ENCODE peak calls at places on chromosomes 3 and 15, in six cellular contexts. One of them, this sample, is unnamed.

GRCh38 chr15:63308947-63309346 is 31.5 kb downstream of the APH1B start:
- DNase-seq in MM.1S: no peak
- DNase-seq in GM23248: no peak
- DNase-seq in heart left ventricle: no peak
- DNase-seq in IMR-90: no peak
- DNase-seq in CD4-positive, alpha-beta memory T cell: no peak
- DNase-seq in this sample: no peak

GRCh38 chr3:159766563-159767185 is 222.0 kb upstream of the IL12A start:
- DNase-seq in MM.1S: peak; percentile 26
- DNase-seq in GM23248: peak; percentile 76
- DNase-seq in CD4-positive, alpha-beta memory T cell: no peak
- DNase-seq in heart left ventricle: no peak
- DNase-seq in IMR-90: peak; percentile 63
- DNase-seq in this sample: peak; percentile 52

GRCh38 chr15:101723161-101723873 is 956 bp downstream of the TARS3 start:
- DNase-seq in CD4-positive, alpha-beta memory T cell: peak; percentile 29
- DNase-seq in MM.1S: peak; percentile 83
- DNase-seq in heart left ventricle: no peak
- DNase-seq in GM23248: peak; percentile 73
- DNase-seq in IMR-90: peak; percentile 26
- DNase-seq in this sample: peak; percentile 42

GRCh38 chr15:57647791-57648130 is 56.1 kb downstream of the MYZAP start:
- DNase-seq in GM23248: peak; percentile 85
- DNase-seq in CD4-positive, alpha-beta memory T cell: no peak
- DNase-seq in heart left ventricle: no peak
- DNase-seq in IMR-90: peak; percentile 5
- DNase-seq in MM.1S: no peak
- DNase-seq in this sample: peak; percentile 31

GRCh38 chr15:89533861-89534544 is 37.6 kb upstream of the RHCG start:
- DNase-seq in heart left ventricle: no peak
- DNase-seq in IMR-90: no peak
- DNase-seq in GM23248: peak; percentile 23
- DNase-seq in MM.1S: no peak
- DNase-seq in CD4-positive, alpha-beta memory T cell: no peak
- DNase-seq in this sample: peak; percentile 26

GRCh38 chr15:90315276-90315982 is 36.7 kb upstream of the ZNF774 start:
- DNase-seq in CD4-positive, alpha-beta memory T cell: no peak
- DNase-seq in heart left ventricle: peak; percentile 85
- DNase-seq in GM23248: peak; percentile 83
- DNase-seq in MM.1S: no peak
- DNase-seq in IMR-90: peak; percentile 56
- DNase-seq in this sample: peak; percentile 95

GRCh38 chr3:45986303-45986982 is 9.2 kb downstream of the FYCO1 start:
- DNase-seq in CD4-positive, alpha-beta memory T cell: no peak
- DNase-seq in heart left ventricle: peak; percentile 84
- DNase-seq in IMR-90: peak; percentile 87
- DNase-seq in MM.1S: no peak
- DNase-seq in GM23248: peak; percentile 85
- DNase-seq in this sample: peak; percentile 60

GRCh38 chr3:9686050-9686384 is 17.6 kb upstream of the CPNE9 start:
- DNase-seq in heart left ventricle: no peak
- DNase-seq in MM.1S: no peak
- DNase-seq in IMR-90: no peak
- DNase-seq in GM23248: no peak
- DNase-seq in CD4-positive, alpha-beta memory T cell: no peak
- DNase-seq in this sample: no peak

GRCh38 chr3:43727930-43728329 is 37.2 kb downstream of the ABHD5 start:
- DNase-seq in GM23248: peak; percentile 74
- DNase-seq in heart left ventricle: no peak
- DNase-seq in MM.1S: no peak
- DNase-seq in CD4-positive, alpha-beta memory T cell: no peak
- DNase-seq in IMR-90: peak; percentile 53
- DNase-seq in this sample: peak; percentile 82

GRCh38 chr3:37466660-37467359 is 292.4 kb upstream of the LRRFIP2 start:
- DNase-seq in IMR-90: no peak
- DNase-seq in MM.1S: no peak
- DNase-seq in GM23248: no peak
- DNase-seq in heart left ventricle: peak; percentile 46
- DNase-seq in CD4-positive, alpha-beta memory T cell: no peak
- DNase-seq in this sample: no peak

GRCh38 chr15:63089260-63090043 is 32.2 kb upstream of the LACTB start:
- DNase-seq in heart left ventricle: peak; percentile 71
- DNase-seq in CD4-positive, alpha-beta memory T cell: no peak
- DNase-seq in GM23248: peak; percentile 96
- DNase-seq in MM.1S: no peak
- DNase-seq in IMR-90: peak; percentile 97
- DNase-seq in this sample: peak; percentile 91

GRCh38 chr15:67914537-67915373 is 74.9 kb upstream of the RNU6-1 start:
- DNase-seq in MM.1S: no peak
- DNase-seq in GM23248: peak; percentile 8
- DNase-seq in IMR-90: peak; percentile 28
- DNase-seq in heart left ventricle: peak; percentile 69
- DNase-seq in CD4-positive, alpha-beta memory T cell: no peak
- DNase-seq in this sample: no peak

GRCh38 chr15:47356297-47356696 is 361.0 kb upstream of the SEMA6D start:
- DNase-seq in CD4-positive, alpha-beta memory T cell: no peak
- DNase-seq in MM.1S: no peak
- DNase-seq in GM23248: no peak
- DNase-seq in heart left ventricle: no peak
- DNase-seq in IMR-90: no peak
- DNase-seq in this sample: no peak

GRCh38 chr3:175416600-175416999 is 557.5 kb downstream of the NAALADL2 start:
- DNase-seq in IMR-90: no peak
- DNase-seq in GM23248: no peak
- DNase-seq in CD4-positive, alpha-beta memory T cell: no peak
- DNase-seq in heart left ventricle: no peak
- DNase-seq in MM.1S: no peak
- DNase-seq in this sample: no peak

GRCh38 chr3:141235661-141236171 is 4.1 kb downstream of the PXYLP1 start:
- DNase-seq in heart left ventricle: no peak
- DNase-seq in IMR-90: no peak
- DNase-seq in GM23248: no peak
- DNase-seq in MM.1S: no peak
- DNase-seq in CD4-positive, alpha-beta memory T cell: no peak
- DNase-seq in this sample: no peak

GRCh38 chr15:51642696-51643095 is 20.1 kb upstream of the DMXL2 start:
- DNase-seq in heart left ventricle: no peak
- DNase-seq in IMR-90: no peak
- DNase-seq in MM.1S: no peak
- DNase-seq in GM23248: no peak
- DNase-seq in CD4-positive, alpha-beta memory T cell: no peak
- DNase-seq in this sample: no peak

GRCh38 chr15:100353469-100353868 is 11.7 kb upstream of the ADAMTS17 start:
- DNase-seq in heart left ventricle: no peak
- DNase-seq in IMR-90: no peak
- DNase-seq in MM.1S: no peak
- DNase-seq in CD4-positive, alpha-beta memory T cell: no peak
- DNase-seq in GM23248: no peak
- DNase-seq in this sample: no peak

GRCh38 chr3:128489860-128490649 is 2.9 kb downstream of the GATA2 start:
- DNase-seq in MM.1S: no peak
- DNase-seq in heart left ventricle: peak; percentile 47
- DNase-seq in IMR-90: no peak
- DNase-seq in GM23248: peak; percentile 73
- DNase-seq in CD4-positive, alpha-beta memory T cell: no peak
- DNase-seq in this sample: no peak

GRCh38 chr3:42179110-42179725 is 86.8 kb downstream of the CCK start:
- DNase-seq in CD4-positive, alpha-beta memory T cell: no peak
- DNase-seq in MM.1S: no peak
- DNase-seq in heart left ventricle: no peak
- DNase-seq in IMR-90: peak; percentile 93
- DNase-seq in GM23248: peak; percentile 95
- DNase-seq in this sample: peak; percentile 89

GRCh38 chr3:12737319-12737718 is 21.7 kb downstream of the TMEM40 start:
- DNase-seq in MM.1S: no peak
- DNase-seq in GM23248: no peak
- DNase-seq in CD4-positive, alpha-beta memory T cell: no peak
- DNase-seq in IMR-90: no peak
- DNase-seq in heart left ventricle: no peak
- DNase-seq in this sample: no peak

GRCh38 chr3:168251371-168251770 is 155.6 kb upstream of the GOLIM4 start:
- DNase-seq in CD4-positive, alpha-beta memory T cell: no peak
- DNase-seq in MM.1S: peak; percentile 77
- DNase-seq in heart left ventricle: no peak
- DNase-seq in IMR-90: no peak
- DNase-seq in GM23248: no peak
- DNase-seq in this sample: no peak

GRCh38 chr3:168250415-168250861 is 154.7 kb upstream of the GOLIM4 start:
- DNase-seq in heart left ventricle: no peak
- DNase-seq in CD4-positive, alpha-beta memory T cell: no peak
- DNase-seq in MM.1S: peak; percentile 52
- DNase-seq in IMR-90: peak; percentile 6
- DNase-seq in GM23248: peak; percentile 6
- DNase-seq in this sample: no peak

GRCh38 chr3:168248383-168249047 is 152.8 kb upstream of the GOLIM4 start:
- DNase-seq in CD4-positive, alpha-beta memory T cell: no peak
- DNase-seq in heart left ventricle: peak; percentile 51
- DNase-seq in GM23248: peak; percentile 68
- DNase-seq in IMR-90: peak; percentile 47
- DNase-seq in MM.1S: peak; percentile 62
- DNase-seq in this sample: peak; percentile 35

GRCh38 chr3:168249048-168249538 is 153.4 kb upstream of the GOLIM4 start:
- DNase-seq in heart left ventricle: no peak
- DNase-seq in IMR-90: peak; percentile 17
- DNase-seq in MM.1S: peak; percentile 59
- DNase-seq in GM23248: peak; percentile 18
- DNase-seq in CD4-positive, alpha-beta memory T cell: no peak
- DNase-seq in this sample: peak; percentile 5

GRCh38 chr3:168249539-168250414 is 154.1 kb upstream of the GOLIM4 start:
- DNase-seq in IMR-90: peak; percentile 63
- DNase-seq in GM23248: peak; percentile 78
- DNase-seq in heart left ventricle: peak; percentile 81
- DNase-seq in MM.1S: peak; percentile 91
- DNase-seq in CD4-positive, alpha-beta memory T cell: no peak
- DNase-seq in this sample: peak; percentile 54
- H3K4me3 ChIP-seq in IMR-90: peak overlapping the region; percentile 69
- H3K4me3 ChIP-seq in GM23248: peak overlapping the region; percentile 77
- H3K4me3 ChIP-seq in heart left ventricle: peak overlapping the region; percentile 62
- H3K4me3 ChIP-seq in MM.1S: peak overlapping the region; percentile 70
- H3K4me3 ChIP-seq in CD4-positive, alpha-beta memory T cell: no peak overlapping the region
- H3K4me3 ChIP-seq in this sample: peak overlapping the region; percentile 37

GRCh38 chr15:95448531-95449210 is 881.8 kb upstream of the NR2F2 start:
- DNase-seq in MM.1S: no peak
- DNase-seq in IMR-90: peak; percentile 54
- DNase-seq in GM23248: peak; percentile 79
- DNase-seq in CD4-positive, alpha-beta memory T cell: no peak
- DNase-seq in heart left ventricle: no peak
- DNase-seq in this sample: peak; percentile 81

GRCh38 chr15:95444860-95445259 is 885.6 kb upstream of the NR2F2 start:
- DNase-seq in IMR-90: no peak
- DNase-seq in CD4-positive, alpha-beta memory T cell: no peak
- DNase-seq in MM.1S: no peak
- DNase-seq in heart left ventricle: no peak
- DNase-seq in GM23248: no peak
- DNase-seq in this sample: no peak

GRCh38 chr15:95449229-95449628 is 881.3 kb upstream of the NR2F2 start:
- DNase-seq in heart left ventricle: no peak
- DNase-seq in CD4-positive, alpha-beta memory T cell: no peak
- DNase-seq in GM23248: no peak
- DNase-seq in IMR-90: no peak
- DNase-seq in MM.1S: no peak
- DNase-seq in this sample: no peak

GRCh38 chr15:95446854-95447253 is 883.6 kb upstream of the NR2F2 start:
- DNase-seq in heart left ventricle: no peak
- DNase-seq in GM23248: no peak
- DNase-seq in CD4-positive, alpha-beta memory T cell: peak; percentile 62
- DNase-seq in MM.1S: peak; percentile 93
- DNase-seq in IMR-90: no peak
- DNase-seq in this sample: no peak

GRCh38 chr15:95447486-95447885 is 883.0 kb upstream of the NR2F2 start:
- DNase-seq in heart left ventricle: no peak
- DNase-seq in GM23248: no peak
- DNase-seq in CD4-positive, alpha-beta memory T cell: no peak
- DNase-seq in MM.1S: no peak
- DNase-seq in IMR-90: no peak
- DNase-seq in this sample: no peak
- H3K4me3 ChIP-seq in heart left ventricle: no peak overlapping the region
- H3K4me3 ChIP-seq in GM23248: no peak overlapping the region
- H3K4me3 ChIP-seq in CD4-positive, alpha-beta memory T cell: no peak overlapping the region
- H3K4me3 ChIP-seq in MM.1S: no peak overlapping the region
- H3K4me3 ChIP-seq in IMR-90: no peak overlapping the region
- H3K4me3 ChIP-seq in this sample: no peak overlapping the region

GRCh38 chr15:79380755-79381499 is 51.2 kb upstream of the MINAR1 start:
- DNase-seq in MM.1S: peak; percentile 67
- DNase-seq in heart left ventricle: peak; percentile 82
- DNase-seq in CD4-positive, alpha-beta memory T cell: peak; percentile 59
- DNase-seq in IMR-90: peak; percentile 74
- DNase-seq in GM23248: peak; percentile 73
- DNase-seq in this sample: peak; percentile 76

GRCh38 chr15:79381593-79381992 is 50.5 kb upstream of the MINAR1 start:
- DNase-seq in heart left ventricle: no peak
- DNase-seq in CD4-positive, alpha-beta memory T cell: no peak
- DNase-seq in IMR-90: no peak
- DNase-seq in MM.1S: no peak
- DNase-seq in GM23248: no peak
- DNase-seq in this sample: no peak

GRCh38 chr15:79376383-79376782 is 55.8 kb upstream of the MINAR1 start:
- DNase-seq in heart left ventricle: no peak
- DNase-seq in CD4-positive, alpha-beta memory T cell: no peak
- DNase-seq in MM.1S: no peak
- DNase-seq in IMR-90: no peak
- DNase-seq in GM23248: no peak
- DNase-seq in this sample: no peak

GRCh38 chr15:79373728-79374127 is 58.4 kb upstream of the MINAR1 start:
- DNase-seq in heart left ventricle: no peak
- DNase-seq in CD4-positive, alpha-beta memory T cell: no peak
- DNase-seq in MM.1S: no peak
- DNase-seq in GM23248: no peak
- DNase-seq in IMR-90: no peak
- DNase-seq in this sample: no peak

GRCh38 chr15:79378394-79379158 is 53.6 kb upstream of the MINAR1 start:
- DNase-seq in MM.1S: no peak
- DNase-seq in GM23248: no peak
- DNase-seq in CD4-positive, alpha-beta memory T cell: no peak
- DNase-seq in IMR-90: peak; percentile 17
- DNase-seq in heart left ventricle: no peak
- DNase-seq in this sample: peak; percentile 35
- H3K4me3 ChIP-seq in MM.1S: no peak overlapping the region
- H3K4me3 ChIP-seq in GM23248: no peak overlapping the region
- H3K4me3 ChIP-seq in CD4-positive, alpha-beta memory T cell: no peak overlapping the region
- H3K4me3 ChIP-seq in IMR-90: no peak overlapping the region
- H3K4me3 ChIP-seq in heart left ventricle: no peak overlapping the region
- H3K4me3 ChIP-seq in this sample: no peak overlapping the region

DNA sequence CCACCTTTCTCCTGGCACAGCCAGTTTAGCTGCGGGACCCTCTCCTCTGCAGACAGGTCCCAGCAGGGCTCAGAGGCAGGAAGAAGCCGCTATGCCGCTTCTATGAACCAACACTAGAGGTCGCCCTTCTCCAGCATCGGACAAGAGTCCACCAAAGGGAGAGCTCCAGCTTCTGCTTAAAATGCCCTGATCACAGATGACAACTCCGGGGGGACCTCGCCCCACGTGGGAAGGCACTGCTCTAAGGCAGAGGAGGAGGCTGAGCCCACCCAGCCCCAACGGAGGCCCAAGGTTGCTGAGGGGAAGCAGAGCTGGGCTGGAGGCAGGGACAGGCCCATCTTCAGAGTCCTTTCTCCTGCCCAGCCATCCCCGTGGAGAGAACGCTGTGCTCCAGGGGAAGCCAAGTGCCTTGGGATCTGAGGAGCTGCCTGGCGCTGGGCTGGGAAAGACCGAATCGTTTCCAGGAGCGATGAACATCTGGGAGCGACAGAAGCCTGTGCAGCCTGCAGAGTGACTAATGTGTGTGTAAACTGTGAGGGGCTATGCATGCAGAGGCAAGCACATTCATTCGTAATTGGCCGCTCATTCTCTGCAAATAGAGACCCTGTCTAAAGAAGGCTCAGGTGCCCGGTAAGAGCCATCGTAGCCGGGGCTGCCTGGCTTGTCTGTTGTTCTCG is 43.5 kb upstream of the BDH1 start:
- DNase-seq in IMR-90: peak; percentile 77
- DNase-seq in CD4-positive, alpha-beta memory T cell: peak; percentile 79
- DNase-seq in heart left ventricle: peak; percentile 66
- DNase-seq in MM.1S: peak; percentile 85
- DNase-seq in GM23248: peak; percentile 82
- DNase-seq in this sample: peak; percentile 81
- H3K4me3 ChIP-seq in IMR-90: no peak overlapping the region
- H3K4me3 ChIP-seq in CD4-positive, alpha-beta memory T cell: no peak overlapping the region
- H3K4me3 ChIP-seq in heart left ventricle: no peak overlapping the region
- H3K4me3 ChIP-seq in MM.1S: no peak overlapping the region
- H3K4me3 ChIP-seq in GM23248: peak overlapping the region; percentile 72
- H3K4me3 ChIP-seq in this sample: peak overlapping the region; percentile 28